ENCODE peak calls at places on chromosomes 3 and 15, in eight cellular contexts. One of them, this sample, is unnamed. For H3K4me1, the result is how much of the 10 kb centered on the place peaks cover.

GRCh38 chr3:43328653-43329052 is 42.3 kb downstream of the SNRK start:
- DNase-seq in mucosa of descending colon: no peak
- DNase-seq in vagina: no peak
- DNase-seq in right lobe of liver: no peak
- DNase-seq in spleen: no peak
- DNase-seq in cardiac muscle cell: no peak
- DNase-seq in stomach: no peak
- DNase-seq in colonic mucosa: no peak
- DNase-seq in this sample: no peak

GRCh38 chr3:33650495-33650894 is 67.6 kb downstream of the CLASP2 start:
- DNase-seq in mucosa of descending colon: no peak
- DNase-seq in vagina: no peak
- DNase-seq in right lobe of liver: no peak
- DNase-seq in spleen: no peak
- DNase-seq in cardiac muscle cell: no peak
- DNase-seq in stomach: no peak
- DNase-seq in colonic mucosa: no peak
- DNase-seq in this sample: no peak

GRCh38 chr3:197711973-197712707 is 24.6 kb downstream of the RUBCN start:
- DNase-seq in mucosa of descending colon: peak
- DNase-seq in vagina: peak
- DNase-seq in right lobe of liver: peak
- DNase-seq in spleen: peak
- DNase-seq in cardiac muscle cell: peak
- DNase-seq in stomach: peak
- DNase-seq in colonic mucosa: peak
- DNase-seq in this sample: peak

GRCh38 chr15:65184944-65185717 is at the start of gene CLPX:
- DNase-seq in mucosa of descending colon: peak
- DNase-seq in vagina: no peak
- DNase-seq in right lobe of liver: peak
- DNase-seq in spleen: peak
- DNase-seq in cardiac muscle cell: peak
- DNase-seq in stomach: peak
- DNase-seq in colonic mucosa: peak
- DNase-seq in this sample: peak

GRCh38 chr3:15633766-15634588 is 32.4 kb downstream of the BTD start:
- DNase-seq in mucosa of descending colon: no peak
- DNase-seq in vagina: no peak
- DNase-seq in right lobe of liver: peak
- DNase-seq in spleen: no peak
- DNase-seq in cardiac muscle cell: no peak
- DNase-seq in stomach: no peak
- DNase-seq in colonic mucosa: no peak
- DNase-seq in this sample: no peak

GRCh38 chr15:80095959-80096358 is 36.5 kb downstream of the ZFAND6 start:
- DNase-seq in mucosa of descending colon: no peak
- DNase-seq in vagina: no peak
- DNase-seq in right lobe of liver: no peak
- DNase-seq in spleen: no peak
- DNase-seq in cardiac muscle cell: no peak
- DNase-seq in stomach: no peak
- DNase-seq in colonic mucosa: no peak
- DNase-seq in this sample: no peak

GRCh38 chr3:19012846-19013245 is 135.5 kb upstream of the KCNH8 start:
- DNase-seq in mucosa of descending colon: no peak
- DNase-seq in vagina: no peak
- DNase-seq in right lobe of liver: no peak
- DNase-seq in spleen: no peak
- DNase-seq in cardiac muscle cell: no peak
- DNase-seq in stomach: no peak
- DNase-seq in colonic mucosa: no peak
- DNase-seq in this sample: no peak

GRCh38 chr3:29922990-29923746 is 642.3 kb downstream of the RBMS3 start:
- DNase-seq in mucosa of descending colon: peak
- DNase-seq in vagina: no peak
- DNase-seq in right lobe of liver: no peak
- DNase-seq in spleen: no peak
- DNase-seq in cardiac muscle cell: peak
- DNase-seq in stomach: no peak
- DNase-seq in colonic mucosa: no peak
- DNase-seq in this sample: no peak

GRCh38 chr15:29968099-29968892 is 114.5 kb upstream of the GOLGA8J start:
- DNase-seq in mucosa of descending colon: peak
- DNase-seq in vagina: no peak
- DNase-seq in right lobe of liver: no peak
- DNase-seq in spleen: no peak
- DNase-seq in cardiac muscle cell: no peak
- DNase-seq in stomach: no peak
- DNase-seq in colonic mucosa: no peak
- DNase-seq in this sample: peak

GRCh38 chr3:27655536-27655935 is 66.6 kb downstream of the EOMES start:
- DNase-seq in mucosa of descending colon: no peak
- DNase-seq in vagina: no peak
- DNase-seq in right lobe of liver: no peak
- DNase-seq in spleen: no peak
- DNase-seq in cardiac muscle cell: no peak
- DNase-seq in stomach: no peak
- DNase-seq in colonic mucosa: no peak
- DNase-seq in this sample: no peak

GRCh38 chr3:75781079-75781745 is 4.1 kb downstream of the ZNF717 start:
- DNase-seq in mucosa of descending colon: no peak
- DNase-seq in vagina: no peak
- DNase-seq in right lobe of liver: no peak
- DNase-seq in spleen: no peak
- DNase-seq in cardiac muscle cell: peak
- DNase-seq in stomach: no peak
- DNase-seq in colonic mucosa: no peak
- DNase-seq in this sample: no peak

GRCh38 chr15:53454843-53455721 is 304.4 kb downstream of the WDR72 start:
- DNase-seq in mucosa of descending colon: no peak
- DNase-seq in vagina: no peak
- DNase-seq in right lobe of liver: no peak
- DNase-seq in spleen: no peak
- DNase-seq in cardiac muscle cell: no peak
- DNase-seq in stomach: no peak
- DNase-seq in colonic mucosa: no peak
- DNase-seq in this sample: no peak

GRCh38 chr3:149080699-149081091 is 5.6 kb downstream of the HLTF start:
- DNase-seq in mucosa of descending colon: no peak
- DNase-seq in vagina: no peak
- DNase-seq in right lobe of liver: no peak
- DNase-seq in spleen: no peak
- DNase-seq in cardiac muscle cell: peak
- DNase-seq in stomach: no peak
- DNase-seq in colonic mucosa: no peak
- DNase-seq in this sample: no peak

GRCh38 chr3:130759692-130760338 is 13.2 kb upstream of the PIK3R4 start:
- DNase-seq in mucosa of descending colon: peak
- DNase-seq in vagina: no peak
- DNase-seq in right lobe of liver: peak
- DNase-seq in spleen: no peak
- DNase-seq in cardiac muscle cell: peak
- DNase-seq in stomach: peak
- DNase-seq in colonic mucosa: peak
- DNase-seq in this sample: no peak

GRCh38 chr3:143084856-143085731 is 34.5 kb upstream of the CHST2 start:
- DNase-seq in mucosa of descending colon: no peak
- DNase-seq in vagina: no peak
- DNase-seq in right lobe of liver: no peak
- DNase-seq in spleen: peak
- DNase-seq in cardiac muscle cell: peak
- DNase-seq in stomach: no peak
- DNase-seq in colonic mucosa: no peak
- DNase-seq in this sample: peak

GRCh38 chr15:43213466-43213865 is 7.4 kb downstream of the EPB42 start:
- DNase-seq in mucosa of descending colon: no peak
- DNase-seq in vagina: no peak
- DNase-seq in right lobe of liver: peak
- DNase-seq in spleen: no peak
- DNase-seq in cardiac muscle cell: no peak
- DNase-seq in stomach: no peak
- DNase-seq in colonic mucosa: no peak
- DNase-seq in this sample: no peak

GRCh38 chr3:81699921-81700320 is 61.5 kb downstream of the GBE1 start:
- DNase-seq in mucosa of descending colon: no peak
- DNase-seq in vagina: no peak
- DNase-seq in right lobe of liver: no peak
- DNase-seq in spleen: no peak
- DNase-seq in cardiac muscle cell: no peak
- DNase-seq in stomach: no peak
- DNase-seq in colonic mucosa: no peak
- DNase-seq in this sample: no peak

GRCh38 chr15:45134046-45134445 is 4.3 kb downstream of the DUOX1 start:
- DNase-seq in mucosa of descending colon: no peak
- DNase-seq in vagina: no peak
- DNase-seq in right lobe of liver: no peak
- DNase-seq in spleen: no peak
- DNase-seq in cardiac muscle cell: no peak
- DNase-seq in stomach: no peak
- DNase-seq in colonic mucosa: no peak
- DNase-seq in this sample: no peak

GRCh38 chr15:45134682-45135604 is 5.1 kb downstream of the DUOX1 start:
- DNase-seq in mucosa of descending colon: peak
- DNase-seq in vagina: no peak
- DNase-seq in right lobe of liver: no peak
- DNase-seq in spleen: no peak
- DNase-seq in cardiac muscle cell: no peak
- DNase-seq in stomach: peak
- DNase-seq in colonic mucosa: peak
- DNase-seq in this sample: no peak

GRCh38 chr15:45137703-45138102 is 7.9 kb downstream of the DUOX1 start:
- DNase-seq in mucosa of descending colon: no peak
- DNase-seq in vagina: no peak
- DNase-seq in right lobe of liver: no peak
- DNase-seq in spleen: no peak
- DNase-seq in cardiac muscle cell: no peak
- DNase-seq in stomach: no peak
- DNase-seq in colonic mucosa: no peak
- DNase-seq in this sample: no peak

GRCh38 chr15:45138814-45139765 is 9.3 kb downstream of the DUOX1 start:
- DNase-seq in mucosa of descending colon: no peak
- DNase-seq in vagina: no peak
- DNase-seq in right lobe of liver: peak
- DNase-seq in spleen: peak
- DNase-seq in cardiac muscle cell: no peak
- DNase-seq in stomach: peak
- DNase-seq in colonic mucosa: no peak
- DNase-seq in this sample: no peak

DNA sequence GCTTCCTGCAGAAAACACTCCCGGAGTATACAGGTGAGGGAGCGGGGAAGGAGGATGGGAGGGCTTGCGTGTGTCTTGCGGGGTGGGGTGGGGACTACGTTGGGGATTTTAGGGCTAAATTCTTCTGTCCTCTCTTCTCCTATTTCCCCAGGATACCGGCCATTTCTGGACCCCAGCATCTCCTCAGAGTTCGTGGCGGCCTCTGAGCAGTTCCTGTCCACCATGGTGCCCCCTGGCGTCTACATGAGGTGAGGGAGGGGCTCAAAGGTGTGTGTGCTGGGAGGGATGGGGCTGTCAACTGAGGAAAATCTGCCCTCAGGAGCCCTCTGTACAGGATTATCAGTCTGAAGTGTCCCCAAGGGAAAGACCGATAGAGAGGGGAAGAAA is 6.6 kb downstream of the DUOX1 start:
- DNase-seq in mucosa of descending colon: no peak
- DNase-seq in vagina: no peak
- DNase-seq in right lobe of liver: no peak
- DNase-seq in spleen: peak
- DNase-seq in cardiac muscle cell: no peak
- DNase-seq in stomach: no peak
- DNase-seq in colonic mucosa: no peak
- DNase-seq in this sample: no peak
- TF ChIP-seq CTCF in mucosa of descending colon: no peak
- TF ChIP-seq CTCF in vagina: no peak
- TF ChIP-seq CTCF in right lobe of liver: no peak
- TF ChIP-seq CTCF in spleen: no peak
- TF ChIP-seq CTCF in cardiac muscle cell: peak
- TF ChIP-seq CTCF in stomach: no peak
- TF ChIP-seq CTCF in colonic mucosa: no peak
- TF ChIP-seq CTCF in this sample: no peak

GRCh38 chr3:71537211-71537611 is 46.3 kb downstream of the FOXP1 start:
- DNase-seq in mucosa of descending colon: no peak
- DNase-seq in vagina: no peak
- DNase-seq in right lobe of liver: no peak
- DNase-seq in spleen: no peak
- DNase-seq in cardiac muscle cell: peak
- DNase-seq in stomach: no peak
- DNase-seq in colonic mucosa: no peak
- DNase-seq in this sample: no peak
- H3K4me1 ChIP-seq in mucosa of descending colon: under half
- H3K4me1 ChIP-seq in vagina: under half
- H3K4me1 ChIP-seq in right lobe of liver: under half
- H3K4me1 ChIP-seq in spleen: under half
- H3K4me1 ChIP-seq in cardiac muscle cell: under half
- H3K4me1 ChIP-seq in stomach: under half
- H3K4me1 ChIP-seq in colonic mucosa: under half
- H3K4me1 ChIP-seq in this sample: under half

GRCh38 chr3:65908588-65908987 is 130.1 kb downstream of the MAGI1 start:
- DNase-seq in mucosa of descending colon: no peak
- DNase-seq in vagina: no peak
- DNase-seq in right lobe of liver: no peak
- DNase-seq in spleen: no peak
- DNase-seq in cardiac muscle cell: no peak
- DNase-seq in stomach: no peak
- DNase-seq in colonic mucosa: no peak
- DNase-seq in this sample: no peak
- H3K4me3 ChIP-seq in mucosa of descending colon: no peak
- H3K4me3 ChIP-seq in vagina: no peak
- H3K4me3 ChIP-seq in right lobe of liver: no peak
- H3K4me3 ChIP-seq in spleen: no peak
- H3K4me3 ChIP-seq in cardiac muscle cell: no peak
- H3K4me3 ChIP-seq in stomach: no peak
- H3K4me3 ChIP-seq in colonic mucosa: no peak
- H3K4me3 ChIP-seq in this sample: no peak

GRCh38 chr3:170808041-170808440 is 62.0 kb downstream of the RPL22L1 start:
- DNase-seq in mucosa of descending colon: no peak
- DNase-seq in vagina: no peak
- DNase-seq in right lobe of liver: no peak
- DNase-seq in spleen: no peak
- DNase-seq in cardiac muscle cell: peak
- DNase-seq in stomach: no peak
- DNase-seq in colonic mucosa: no peak
- DNase-seq in this sample: no peak

GRCh38 chr3:170811515-170811914 is 58.5 kb downstream of the RPL22L1 start:
- DNase-seq in mucosa of descending colon: no peak
- DNase-seq in vagina: no peak
- DNase-seq in right lobe of liver: no peak
- DNase-seq in spleen: no peak
- DNase-seq in cardiac muscle cell: peak
- DNase-seq in stomach: no peak
- DNase-seq in colonic mucosa: no peak
- DNase-seq in this sample: no peak

GRCh38 chr3:170809975-170810357 is 60.0 kb downstream of the RPL22L1 start:
- DNase-seq in mucosa of descending colon: peak
- DNase-seq in vagina: no peak
- DNase-seq in right lobe of liver: no peak
- DNase-seq in spleen: no peak
- DNase-seq in cardiac muscle cell: peak
- DNase-seq in stomach: no peak
- DNase-seq in colonic mucosa: no peak
- DNase-seq in this sample: no peak

GRCh38 chr3:170806676-170807075 is 63.3 kb downstream of the RPL22L1 start:
- DNase-seq in mucosa of descending colon: no peak
- DNase-seq in vagina: no peak
- DNase-seq in right lobe of liver: no peak
- DNase-seq in spleen: no peak
- DNase-seq in cardiac muscle cell: no peak
- DNase-seq in stomach: no peak
- DNase-seq in colonic mucosa: no peak
- DNase-seq in this sample: no peak

GRCh38 chr3:170809021-170809974 is 60.7 kb downstream of the RPL22L1 start:
- DNase-seq in mucosa of descending colon: peak
- DNase-seq in vagina: no peak
- DNase-seq in right lobe of liver: peak
- DNase-seq in spleen: no peak
- DNase-seq in cardiac muscle cell: peak
- DNase-seq in stomach: no peak
- DNase-seq in colonic mucosa: peak
- DNase-seq in this sample: no peak
- TF ChIP-seq CTCF in mucosa of descending colon: peak
- TF ChIP-seq CTCF in vagina: no peak
- TF ChIP-seq CTCF in right lobe of liver: peak
- TF ChIP-seq CTCF in spleen: no peak
- TF ChIP-seq CTCF in cardiac muscle cell: peak
- TF ChIP-seq CTCF in stomach: peak
- TF ChIP-seq CTCF in colonic mucosa: peak
- TF ChIP-seq CTCF in this sample: peak